ENCODE peak calls at places on chromosomes 4 and X, in nine cellular contexts. One of them, this sample, is unnamed. For H3K4me1, the result is how much of the 10 kb centered on the place peaks cover.

GRCh38 chrX:44872817-44873414 is at the start of gene KDM6A:
- DNase-seq in psoas muscle: peak
- DNase-seq in SK-N-SH: peak
- DNase-seq in GM23338: peak
- DNase-seq in ovary: peak
- DNase-seq in aorta: peak
- DNase-seq in OCI-LY7: peak
- DNase-seq in IMR-90: peak
- DNase-seq in cardiac muscle cell: peak
- DNase-seq in this sample: peak

GRCh38 chr4:174053895-174054294 is 229.6 kb downstream of the FBXO8 start:
- DNase-seq in psoas muscle: no peak
- DNase-seq in SK-N-SH: no peak
- DNase-seq in GM23338: no peak
- DNase-seq in ovary: no peak
- DNase-seq in aorta: no peak
- DNase-seq in OCI-LY7: no peak
- DNase-seq in IMR-90: no peak
- DNase-seq in cardiac muscle cell: no peak
- DNase-seq in this sample: no peak

GRCh38 chrX:70132244-70132643 is 1.0 kb upstream of the IGBP1 start:
- DNase-seq in psoas muscle: no peak
- DNase-seq in SK-N-SH: no peak
- DNase-seq in GM23338: no peak
- DNase-seq in ovary: no peak
- DNase-seq in aorta: no peak
- DNase-seq in OCI-LY7: peak
- DNase-seq in IMR-90: no peak
- DNase-seq in cardiac muscle cell: no peak
- DNase-seq in this sample: no peak

GRCh38 chrX:140715787-140716186 is 6.2 kb downstream of the LINC00632 start:
- DNase-seq in psoas muscle: no peak
- DNase-seq in SK-N-SH: no peak
- DNase-seq in GM23338: no peak
- DNase-seq in ovary: no peak
- DNase-seq in aorta: no peak
- DNase-seq in OCI-LY7: no peak
- DNase-seq in IMR-90: peak
- DNase-seq in cardiac muscle cell: no peak
- DNase-seq in this sample: no peak

GRCh38 chrX:12013220-12013619 is 125.1 kb upstream of the FRMPD4 start:
- DNase-seq in psoas muscle: no peak
- DNase-seq in SK-N-SH: no peak
- DNase-seq in GM23338: no peak
- DNase-seq in ovary: no peak
- DNase-seq in aorta: no peak
- DNase-seq in OCI-LY7: no peak
- DNase-seq in IMR-90: peak
- DNase-seq in cardiac muscle cell: peak
- DNase-seq in this sample: no peak

GRCh38 chr4:182643801-182644311 is 273.3 kb downstream of the DCTD start:
- DNase-seq in psoas muscle: no peak
- DNase-seq in SK-N-SH: no peak
- DNase-seq in GM23338: no peak
- DNase-seq in ovary: no peak
- DNase-seq in aorta: no peak
- DNase-seq in OCI-LY7: no peak
- DNase-seq in IMR-90: peak
- DNase-seq in cardiac muscle cell: peak
- DNase-seq in this sample: no peak

GRCh38 chr4:126740687-126741086 is 892.1 kb upstream of the INTU start:
- DNase-seq in psoas muscle: no peak
- DNase-seq in SK-N-SH: no peak
- DNase-seq in GM23338: no peak
- DNase-seq in ovary: no peak
- DNase-seq in aorta: no peak
- DNase-seq in OCI-LY7: no peak
- DNase-seq in IMR-90: no peak
- DNase-seq in cardiac muscle cell: no peak
- DNase-seq in this sample: no peak

GRCh38 chr4:82721819-82722423 is 76.7 kb downstream of the SCD5 start:
- DNase-seq in psoas muscle: no peak
- DNase-seq in SK-N-SH: peak
- DNase-seq in GM23338: no peak
- DNase-seq in ovary: no peak
- DNase-seq in aorta: no peak
- DNase-seq in OCI-LY7: peak
- DNase-seq in IMR-90: peak
- DNase-seq in cardiac muscle cell: no peak
- DNase-seq in this sample: no peak

GRCh38 chr4:30103455-30103854 is 616.7 kb upstream of the PCDH7 start:
- DNase-seq in psoas muscle: no peak
- DNase-seq in SK-N-SH: no peak
- DNase-seq in GM23338: no peak
- DNase-seq in ovary: no peak
- DNase-seq in aorta: no peak
- DNase-seq in OCI-LY7: no peak
- DNase-seq in IMR-90: peak
- DNase-seq in cardiac muscle cell: peak
- DNase-seq in this sample: no peak

GRCh38 chr4:125313497-125313896 is 1.3 kb upstream of the FAT4 start:
- DNase-seq in psoas muscle: no peak
- DNase-seq in SK-N-SH: peak
- DNase-seq in GM23338: peak
- DNase-seq in ovary: no peak
- DNase-seq in aorta: no peak
- DNase-seq in OCI-LY7: peak
- DNase-seq in IMR-90: peak
- DNase-seq in cardiac muscle cell: peak
- DNase-seq in this sample: peak

GRCh38 chrX:133373366-133374079 is 41.8 kb downstream of the GPC4 start:
- DNase-seq in psoas muscle: no peak
- DNase-seq in SK-N-SH: no peak
- DNase-seq in GM23338: no peak
- DNase-seq in ovary: no peak
- DNase-seq in aorta: no peak
- DNase-seq in OCI-LY7: no peak
- DNase-seq in IMR-90: no peak
- DNase-seq in cardiac muscle cell: no peak
- DNase-seq in this sample: peak

GRCh38 chrX:71652405-71652804 is 14.9 kb upstream of the LOC101059915 start:
- DNase-seq in psoas muscle: no peak
- DNase-seq in SK-N-SH: peak
- DNase-seq in GM23338: peak
- DNase-seq in ovary: no peak
- DNase-seq in aorta: no peak
- DNase-seq in OCI-LY7: peak
- DNase-seq in IMR-90: peak
- DNase-seq in cardiac muscle cell: peak
- DNase-seq in this sample: peak

GRCh38 chrX:40099046-40099968 is 1.5 kb upstream of the BCOR start:
- DNase-seq in psoas muscle: peak
- DNase-seq in SK-N-SH: peak
- DNase-seq in GM23338: peak
- DNase-seq in ovary: peak
- DNase-seq in aorta: peak
- DNase-seq in OCI-LY7: peak
- DNase-seq in IMR-90: no peak
- DNase-seq in cardiac muscle cell: no peak
- DNase-seq in this sample: peak

DNA sequence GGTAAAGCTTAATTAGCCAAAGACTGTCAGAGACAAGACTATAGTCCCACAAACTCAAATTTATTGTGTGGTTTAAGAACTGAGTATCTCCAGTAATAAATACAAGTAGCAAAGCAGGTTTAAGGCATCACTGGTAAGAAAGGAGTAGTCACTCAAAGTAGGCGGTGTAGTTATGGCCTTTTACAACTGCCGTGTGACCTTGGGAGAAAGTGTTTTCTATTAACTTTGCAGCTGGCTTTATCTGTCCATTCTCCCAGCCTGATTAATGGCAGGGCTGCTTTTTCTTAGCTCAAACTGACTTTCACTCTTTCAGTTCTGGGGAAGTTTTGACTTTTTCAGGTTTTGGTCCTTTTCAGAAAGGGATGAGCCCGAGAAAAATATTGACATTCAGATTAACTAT is 7.4 kb upstream of the PAK3 start:
- DNase-seq in psoas muscle: no peak
- DNase-seq in SK-N-SH: no peak
- DNase-seq in GM23338: no peak
- DNase-seq in ovary: no peak
- DNase-seq in aorta: no peak
- DNase-seq in OCI-LY7: no peak
- DNase-seq in IMR-90: no peak
- DNase-seq in cardiac muscle cell: no peak
- DNase-seq in this sample: no peak
- H3K4me1 ChIP-seq in psoas muscle: under half
- H3K4me1 ChIP-seq in SK-N-SH: under half
- H3K4me1 ChIP-seq in GM23338: under half
- H3K4me1 ChIP-seq in ovary: under half
- H3K4me1 ChIP-seq in aorta: under half
- H3K4me1 ChIP-seq in OCI-LY7: under half
- H3K4me1 ChIP-seq in IMR-90: under half
- H3K4me1 ChIP-seq in cardiac muscle cell: under half
- H3K4me1 ChIP-seq in this sample: under half

GRCh38 chr4:74715731-74716435 is 78.4 kb downstream of the BTC start:
- DNase-seq in psoas muscle: no peak
- DNase-seq in SK-N-SH: no peak
- DNase-seq in GM23338: no peak
- DNase-seq in ovary: no peak
- DNase-seq in aorta: no peak
- DNase-seq in OCI-LY7: no peak
- DNase-seq in IMR-90: no peak
- DNase-seq in cardiac muscle cell: no peak
- DNase-seq in this sample: no peak
- H3K4me3 ChIP-seq in psoas muscle: no peak
- H3K4me3 ChIP-seq in SK-N-SH: no peak
- H3K4me3 ChIP-seq in GM23338: no peak
- H3K4me3 ChIP-seq in ovary: no peak
- H3K4me3 ChIP-seq in aorta: no peak
- H3K4me3 ChIP-seq in OCI-LY7: no peak
- H3K4me3 ChIP-seq in IMR-90: no peak
- H3K4me3 ChIP-seq in cardiac muscle cell: no peak
- H3K4me3 ChIP-seq in this sample: no peak

GRCh38 chr4:112176596-112176995 is 31.3 kb downstream of the FAM241A start:
- DNase-seq in psoas muscle: no peak
- DNase-seq in SK-N-SH: no peak
- DNase-seq in GM23338: no peak
- DNase-seq in ovary: no peak
- DNase-seq in aorta: no peak
- DNase-seq in OCI-LY7: no peak
- DNase-seq in IMR-90: no peak
- DNase-seq in cardiac muscle cell: no peak
- DNase-seq in this sample: no peak

GRCh38 chr4:112173593-112174559 is 28.6 kb downstream of the FAM241A start:
- DNase-seq in psoas muscle: peak
- DNase-seq in SK-N-SH: no peak
- DNase-seq in GM23338: no peak
- DNase-seq in ovary: no peak
- DNase-seq in aorta: no peak
- DNase-seq in OCI-LY7: no peak
- DNase-seq in IMR-90: no peak
- DNase-seq in cardiac muscle cell: peak
- DNase-seq in this sample: no peak

GRCh38 chr4:112172180-112172579 is 26.9 kb downstream of the FAM241A start:
- DNase-seq in psoas muscle: no peak
- DNase-seq in SK-N-SH: no peak
- DNase-seq in GM23338: no peak
- DNase-seq in ovary: no peak
- DNase-seq in aorta: no peak
- DNase-seq in OCI-LY7: peak
- DNase-seq in IMR-90: no peak
- DNase-seq in cardiac muscle cell: no peak
- DNase-seq in this sample: no peak

GRCh38 chr4:112178731-112179130 is 33.5 kb downstream of the FAM241A start:
- DNase-seq in psoas muscle: no peak
- DNase-seq in SK-N-SH: no peak
- DNase-seq in GM23338: no peak
- DNase-seq in ovary: no peak
- DNase-seq in aorta: no peak
- DNase-seq in OCI-LY7: no peak
- DNase-seq in IMR-90: no peak
- DNase-seq in cardiac muscle cell: no peak
- DNase-seq in this sample: no peak

DNA sequence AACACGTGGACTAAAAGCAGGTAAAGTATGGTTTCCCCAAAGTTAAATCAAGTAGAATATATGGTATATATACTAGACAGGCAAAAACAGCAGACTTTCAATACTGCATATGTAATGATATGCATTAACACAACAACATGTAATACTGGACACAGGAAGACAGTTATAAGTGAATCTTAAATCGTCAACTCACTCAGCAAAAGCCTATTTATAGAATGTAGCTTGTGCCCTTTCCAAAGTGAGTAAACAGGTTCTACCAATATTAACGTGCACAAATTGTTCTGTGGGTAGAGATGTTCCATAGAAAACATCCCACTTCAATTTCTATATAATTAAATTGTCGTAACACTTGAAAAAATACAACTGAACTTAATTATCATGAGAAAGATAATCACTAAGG is 30.6 kb downstream of the FAM241A start:
- DNase-seq in psoas muscle: no peak
- DNase-seq in SK-N-SH: no peak
- DNase-seq in GM23338: no peak
- DNase-seq in ovary: no peak
- DNase-seq in aorta: no peak
- DNase-seq in OCI-LY7: no peak
- DNase-seq in IMR-90: no peak
- DNase-seq in cardiac muscle cell: no peak
- DNase-seq in this sample: no peak
- H3K4me1 ChIP-seq in psoas muscle: under half
- H3K4me1 ChIP-seq in SK-N-SH: under half
- H3K4me1 ChIP-seq in GM23338: under half
- H3K4me1 ChIP-seq in ovary: under half
- H3K4me1 ChIP-seq in aorta: under half
- H3K4me1 ChIP-seq in OCI-LY7: under half
- H3K4me1 ChIP-seq in IMR-90: under half
- H3K4me1 ChIP-seq in cardiac muscle cell: under half
- H3K4me1 ChIP-seq in this sample: under half

DNA sequence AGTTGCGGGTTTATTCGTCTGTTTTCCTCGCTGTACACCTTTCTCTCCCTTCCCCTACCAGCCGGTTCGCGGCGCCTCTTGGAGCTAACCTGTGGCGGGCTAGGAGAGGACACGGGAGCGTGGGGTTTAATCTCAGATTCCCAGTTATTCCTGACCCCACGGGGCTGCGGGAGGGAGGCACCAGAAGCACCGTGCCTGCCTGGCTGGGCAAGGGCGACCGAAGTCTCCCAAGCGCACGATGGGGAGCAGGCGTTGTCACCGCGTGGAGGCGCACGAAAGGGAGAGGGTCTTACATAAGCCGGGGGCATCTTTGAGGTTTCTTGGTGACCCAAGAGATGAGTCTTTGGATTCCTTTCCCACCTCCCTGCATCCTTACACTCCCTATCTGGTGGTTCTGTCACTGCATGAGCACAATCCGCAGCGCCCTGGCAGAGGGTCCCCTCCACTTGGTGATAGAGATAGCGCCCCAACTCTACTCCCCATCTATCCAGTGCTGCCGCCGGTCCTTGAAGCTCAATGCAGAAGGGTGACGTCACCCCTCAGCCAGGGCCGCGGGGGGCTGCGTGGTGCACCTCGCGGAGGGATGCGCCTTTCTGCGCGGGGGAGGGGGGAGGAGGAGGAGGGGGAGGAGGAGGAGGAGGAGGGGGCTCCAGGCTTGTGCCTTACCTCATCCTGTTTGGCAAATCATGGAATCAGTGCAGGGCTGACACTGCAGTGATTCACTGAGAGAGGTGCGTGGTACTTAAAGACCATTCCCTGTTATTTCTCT is 793 bp downstream of the TSPAN7 start:
- DNase-seq in psoas muscle: peak
- DNase-seq in SK-N-SH: peak
- DNase-seq in GM23338: peak
- DNase-seq in ovary: peak
- DNase-seq in aorta: peak
- DNase-seq in OCI-LY7: no peak
- DNase-seq in IMR-90: no peak
- DNase-seq in cardiac muscle cell: no peak
- DNase-seq in this sample: peak
- H3K4me3 ChIP-seq in psoas muscle: peak
- H3K4me3 ChIP-seq in SK-N-SH: peak
- H3K4me3 ChIP-seq in GM23338: peak
- H3K4me3 ChIP-seq in ovary: peak
- H3K4me3 ChIP-seq in aorta: peak
- H3K4me3 ChIP-seq in OCI-LY7: no peak
- H3K4me3 ChIP-seq in IMR-90: no peak
- H3K4me3 ChIP-seq in cardiac muscle cell: peak
- H3K4me3 ChIP-seq in this sample: peak

This sample was measured in mucosa of descending colon.